ENCODE peak calls at places on chromosome 2, in six cellular contexts. I is ureter; A is dorsolateral prefrontal cortex; W is stimulated activated CD4-positive, alpha-beta T cell treated with anti-CD3 and anti-CD28 coated beads, Interleukin-1b, Interleukin-23, amount 100 ng/mL, for 24 hours; D is NCI-H1417; L is skeletal muscle cell. U is an unnamed sample.

GRCh38 chr2:170277943-170278342 is 100.0 kb downstream of the MYO3B start:
- DNase-seq in A (no peak), W (no peak), I (no peak), L (no peak), D (peak), U (no peak)

GRCh38 chr2:152222975-152223638 is 47.5 kb upstream of the STAM2 start:
- DNase-seq in D (no peak), L (peak), W (no peak), I (peak), A (no peak), U (peak)

GRCh38 chr2:1625281-1626001 is 118.9 kb downstream of the PXDN start:
- DNase-seq in W (no peak), D (peak), I (no peak), A (no peak), L (peak), U (no peak)

GRCh38 chr2:99573624-99574251 is 83.9 kb upstream of the REV1 start:
- DNase-seq in D (no peak), A (no peak), L (no peak), W (no peak), I (no peak), U (no peak)

GRCh38 chr2:37831081-37831780 is 93.9 kb upstream of the RMDN2 start:
- DNase-seq in L (no peak), W (no peak), A (no peak), D (no peak), I (no peak), U (no peak)

GRCh38 chr2:86372641-86373502 is 35.4 kb upstream of the REEP1 start:
- DNase-seq in L (no peak), D (no peak), I (peak), W (no peak), A (no peak), U (no peak)

GRCh38 chr2:112623913-112624777 is 21.6 kb upstream of the SLC20A1 start:
- DNase-seq in I (peak), W (peak), L (peak), A (no peak), D (no peak), U (no peak)

GRCh38 chr2:105403785-105404698 is 5.2 kb upstream of the FHL2 start:
- DNase-seq in A (no peak), W (no peak), L (peak), I (no peak), D (peak), U (no peak)

GRCh38 chr2:106624787-106625369 is 137.7 kb downstream of the CD8B2 start:
- DNase-seq in D (no peak), A (no peak), I (no peak), W (no peak), L (no peak), U (no peak)

GRCh38 chr2:231925303-231926179 is 655 bp downstream of the NPPC start:
- DNase-seq in I (peak), D (peak), W (peak), A (peak), L (peak), U (peak)

U was measured in NCI-H1048.